ENCODE peak calls at places on chromosomes 4 and X, in ten cellular contexts. W is Peyer's patch, C is mesendoderm, E is uterus, R is SJSA1, N is esophagus muscularis mucosa, H is iPS DF 6.9, S is neuronal stem cell, L is tibial artery, G is gastrocnemius medialis. V is an unnamed sample.

GRCh38 chr4:173182403-173182802 is 13.8 kb downstream of the GALNT7 start:
- DNase-seq in W (no peak), C (no peak), E (no peak), R (peak; percentile 55), N (no peak), H (no peak), S (no peak), L (no peak), G (no peak), V (peak; percentile 29)

GRCh38 chrX:132216283-132216682 is 3.0 kb downstream of the RAP2C start:
- DNase-seq in W (no peak), C (no peak), E (peak; percentile 58), R (no peak), N (no peak), H (no peak), S (no peak), L (no peak), G (no peak), V (no peak)

GRCh38 chr4:176641237-176641636 is 151.5 kb downstream of the VEGFC start:
- DNase-seq in W (no peak), C (no peak), E (no peak), R (no peak), N (no peak), H (no peak), S (no peak), L (no peak), G (no peak), V (no peak)

GRCh38 chrX:118346258-118347094 is 570 bp downstream of the WDR44 start:
- DNase-seq in W (no peak), C (peak; percentile 49), E (peak; percentile 27), R (peak; percentile 50), N (peak; percentile 89), H (no peak), S (peak; percentile 24), L (peak; percentile 65), G (no peak), V (peak; percentile 58)

GRCh38 chr4:88573286-88573994 is 18.8 kb upstream of the HERC3 start:
- DNase-seq in W (no peak), C (no peak), E (no peak), R (no peak), N (no peak), H (no peak), S (no peak), L (no peak), G (no peak), V (no peak)

GRCh38 chrX:153946910-153947769 is 2.7 kb upstream of the RENBP start:
- DNase-seq in W (peak; percentile 81), C (peak; percentile 84), E (no peak), R (peak; percentile 81), N (no peak), H (no peak), S (peak; percentile 56), L (peak; percentile 77), G (peak; percentile 51), V (peak; percentile 71)

GRCh38 chr4:40719008-40719623 is 30.6 kb upstream of the NSUN7 start:
- DNase-seq in W (no peak), C (peak; percentile 65), E (no peak), R (no peak), N (no peak), H (peak; percentile 43), S (no peak), L (no peak), G (no peak), V (no peak)

GRCh38 chr4:98199247-98199646 is 56.0 kb upstream of the STPG2 start:
- DNase-seq in W (no peak), C (no peak), E (no peak), R (no peak), N (no peak), H (no peak), S (no peak), L (no peak), G (no peak), V (no peak)

GRCh38 chrX:116872931-116873330 is 410.2 kb upstream of the CT83 start:
- DNase-seq in W (no peak), C (no peak), E (no peak), R (no peak), N (no peak), H (no peak), S (no peak), L (no peak), G (no peak), V (no peak)

GRCh38 chr4:48526403-48526802 is 36.4 kb downstream of the ZAR1 start:
- DNase-seq in W (no peak), C (no peak), E (no peak), R (no peak), N (no peak), H (no peak), S (no peak), L (no peak), G (no peak), V (no peak)

GRCh38 chr4:14079601-14080000 is 452.1 kb upstream of the BOD1L1 start:
- DNase-seq in W (no peak), C (no peak), E (no peak), R (no peak), N (no peak), H (no peak), S (no peak), L (no peak), G (no peak), V (no peak)

DNA sequence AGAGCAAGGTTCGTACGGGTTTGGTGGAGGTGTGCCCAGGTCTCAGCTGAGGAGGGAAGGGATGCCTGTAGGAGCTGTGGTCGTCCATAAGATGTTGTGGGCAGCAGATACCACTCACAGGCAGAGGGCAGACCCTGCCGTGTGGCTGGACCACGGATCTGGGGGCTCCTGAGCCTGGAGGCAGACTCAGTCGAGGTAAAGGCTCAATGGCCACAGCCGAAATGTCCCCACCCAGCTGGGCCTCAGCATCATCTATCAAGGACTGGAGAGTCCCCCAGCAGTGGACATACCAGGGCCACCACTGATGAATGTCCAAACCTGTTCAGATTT is 98.5 kb downstream of the DHRSX start:
- DNase-seq in W (no peak), C (no peak), E (no peak), R (no peak), N (no peak), H (no peak), S (no peak), L (no peak), G (no peak), V (no peak)
- H3K27ac ChIP-seq in W (no peak overlapping the region), C (peak overlapping the region; percentile 7), E (no peak overlapping the region), R (peak overlapping the region; percentile 22), N (peak overlapping the region; percentile 69), H (no peak overlapping the region), S (peak overlapping the region; percentile 76), L (no peak overlapping the region), G (peak overlapping the region; percentile 92), V (no peak overlapping the region)

GRCh38 chr4:38309471-38309870 is 349.3 kb downstream of the PTTG2 start:
- DNase-seq in W (no peak), C (no peak), E (no peak), R (no peak), N (no peak), H (no peak), S (no peak), L (no peak), G (no peak), V (no peak)
- H3K4me1 ChIP-seq in W (no peaks in the 10 kb centered on the region), C (no peaks in the 10 kb centered on the region), E (no peaks in the 10 kb centered on the region), R (peaks cover 10% of the 10 kb centered on the region), N (no peaks in the 10 kb centered on the region), H (no peaks in the 10 kb centered on the region), S (peaks cover 4% of the 10 kb centered on the region), L (peaks cover 6% of the 10 kb centered on the region), G (peaks cover 7% of the 10 kb centered on the region), V (no peaks in the 10 kb centered on the region)

DNA sequence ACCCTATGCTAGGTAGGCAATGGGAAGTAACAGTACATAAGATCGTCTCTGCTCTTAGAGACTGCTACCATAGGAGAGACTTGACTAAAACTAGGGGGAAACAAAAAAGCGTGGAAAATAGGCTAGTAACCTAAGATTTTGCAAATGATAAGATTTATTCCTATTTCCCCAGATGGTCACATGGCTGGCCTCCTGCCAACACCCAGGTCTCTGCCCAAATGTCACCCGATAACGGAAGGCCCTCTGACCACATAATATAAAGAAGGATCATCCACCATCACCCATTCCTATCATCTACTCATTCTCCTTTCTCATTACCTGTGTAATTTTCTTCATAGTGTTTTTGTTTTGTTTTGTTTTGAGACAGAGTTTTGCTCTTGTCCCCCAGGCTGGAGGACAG is 4.7 kb downstream of the LAMP2 start:
- DNase-seq in W (no peak), C (no peak), E (no peak), R (no peak), N (no peak), H (no peak), S (no peak), L (no peak), G (no peak), V (no peak)
- H3K27ac ChIP-seq in W (no peak overlapping the region), C (no peak overlapping the region), E (no peak overlapping the region), R (no peak overlapping the region), N (no peak overlapping the region), H (no peak overlapping the region), S (no peak overlapping the region), L (no peak overlapping the region), G (peak overlapping the region; percentile 95), V (no peak overlapping the region)

DNA sequence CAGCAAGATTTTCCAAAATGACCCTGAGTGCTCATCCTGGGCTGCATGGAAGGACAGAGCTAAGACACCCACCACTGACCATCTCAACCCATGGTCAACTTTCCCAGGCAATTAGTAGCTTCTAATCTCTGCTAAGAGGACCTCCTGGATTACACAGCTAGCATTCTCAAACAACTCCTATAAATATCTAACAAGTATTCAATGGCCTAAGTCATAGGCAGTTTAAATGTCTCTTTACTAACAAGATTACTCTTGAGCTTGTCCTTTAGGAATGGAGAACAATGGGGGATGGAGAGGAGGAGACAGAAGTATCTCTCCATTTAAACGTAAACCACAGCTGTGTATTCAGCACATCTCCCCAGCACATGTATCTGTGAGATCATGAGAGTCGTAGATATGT is 118.1 kb downstream of the WDFY3 start:
- DNase-seq in W (no peak), C (peak; percentile 44), E (no peak), R (no peak), N (no peak), H (no peak), S (no peak), L (no peak), G (no peak), V (no peak)
- H3K4me1 ChIP-seq in W (no peaks in the 10 kb centered on the region), C (peaks cover 8% of the 10 kb centered on the region), E (no peaks in the 10 kb centered on the region), R (peaks cover 37% of the 10 kb centered on the region), N (no peaks in the 10 kb centered on the region), H (peaks cover 1% of the 10 kb centered on the region), S (peaks cover 2% of the 10 kb centered on the region), L (peaks cover 16% of the 10 kb centered on the region), G (peaks cover 45% of the 10 kb centered on the region), V (peaks cover 4% of the 10 kb centered on the region)

GRCh38 chr4:168811207-168811606 is 198.8 kb downstream of the CBR4 start:
- DNase-seq in W (no peak), C (no peak), E (no peak), R (no peak), N (no peak), H (no peak), S (no peak), L (no peak), G (no peak), V (no peak)
- H3K27ac ChIP-seq in W (no peak overlapping the region), C (no peak overlapping the region), E (peak overlapping the region; percentile 92), R (peak overlapping the region; percentile 67), N (peak overlapping the region; percentile 90), H (no peak overlapping the region), S (no peak overlapping the region), L (peak overlapping the region; percentile 76), G (no peak overlapping the region), V (peak overlapping the region; percentile 62)

GRCh38 chr4:9600246-9600645 is 156.0 kb downstream of the DEFB131A start:
- DNase-seq in W (no peak), C (no peak), E (no peak), R (no peak), N (no peak), H (no peak), S (no peak), L (no peak), G (no peak), V (no peak)
- H3K4me1 ChIP-seq in W (no peaks in the 10 kb centered on the region), C (peaks cover 3% of the 10 kb centered on the region), E (no peaks in the 10 kb centered on the region), R (no peaks in the 10 kb centered on the region), N (peaks cover 6% of the 10 kb centered on the region), H (peaks cover 2% of the 10 kb centered on the region), S (peaks cover 5% of the 10 kb centered on the region), L (no peaks in the 10 kb centered on the region), G (no peaks in the 10 kb centered on the region), V (peaks cover 2% of the 10 kb centered on the region)